ENCODE peak calls at places on chromosomes 12 and 14, in eight cellular contexts. One of them, this sample, is unnamed.

GRCh38 chr14:54220697-54221431 is 175.9 kb upstream of the CDKN3 start:
- DNase-seq in AG04450: no peak
- DNase-seq in keratinocyte: no peak
- DNase-seq in CD8-positive, alpha-beta T cell: no peak
- DNase-seq in pancreas: no peak
- DNase-seq in small intestine: no peak
- DNase-seq in transverse colon: no peak
- DNase-seq in HL-60: no peak
- DNase-seq in this sample: no peak

GRCh38 chr12:12086975-12087692 is 16.4 kb downstream of the BCL2L14 start:
- DNase-seq in small intestine: no peak
- DNase-seq in HL-60: no peak
- DNase-seq in pancreas: no peak
- DNase-seq in AG04450: no peak
- DNase-seq in transverse colon: no peak
- DNase-seq in CD8-positive, alpha-beta T cell: no peak
- DNase-seq in keratinocyte: no peak
- DNase-seq in this sample: no peak

GRCh38 chr14:90507428-90507827 is 110.6 kb downstream of the CALM1 start:
- DNase-seq in transverse colon: no peak
- DNase-seq in HL-60: no peak
- DNase-seq in small intestine: no peak
- DNase-seq in keratinocyte: no peak
- DNase-seq in AG04450: no peak
- DNase-seq in CD8-positive, alpha-beta T cell: no peak
- DNase-seq in pancreas: no peak
- DNase-seq in this sample: no peak

GRCh38 chr12:30969606-30970395 is 43.3 kb downstream of the TSPAN11 start:
- DNase-seq in AG04450: no peak
- DNase-seq in pancreas: no peak
- DNase-seq in HL-60: no peak
- DNase-seq in CD8-positive, alpha-beta T cell: no peak
- DNase-seq in keratinocyte: no peak
- DNase-seq in small intestine: no peak
- DNase-seq in transverse colon: no peak
- DNase-seq in this sample: no peak

GRCh38 chr12:30466093-30466492 is 229.6 kb downstream of the IPO8 start:
- DNase-seq in HL-60: no peak
- DNase-seq in transverse colon: no peak
- DNase-seq in CD8-positive, alpha-beta T cell: no peak
- DNase-seq in keratinocyte: no peak
- DNase-seq in pancreas: no peak
- DNase-seq in small intestine: no peak
- DNase-seq in AG04450: no peak
- DNase-seq in this sample: no peak

GRCh38 chr12:124866883-124867232 is 3.2 kb upstream of the SCARB1 start:
- DNase-seq in HL-60: no peak
- DNase-seq in AG04450: no peak
- DNase-seq in CD8-positive, alpha-beta T cell: no peak
- DNase-seq in pancreas: no peak
- DNase-seq in small intestine: no peak
- DNase-seq in transverse colon: no peak
- DNase-seq in keratinocyte: no peak
- DNase-seq in this sample: no peak

GRCh38 chr14:53043107-53043704 is 92.4 kb upstream of the FERMT2 start:
- DNase-seq in pancreas: no peak
- DNase-seq in keratinocyte: no peak
- DNase-seq in CD8-positive, alpha-beta T cell: no peak
- DNase-seq in AG04450: peak; percentile 73
- DNase-seq in transverse colon: no peak
- DNase-seq in small intestine: no peak
- DNase-seq in HL-60: no peak
- DNase-seq in this sample: no peak

GRCh38 chr12:132444957-132445883 is 44.7 kb upstream of the FBRSL1 start:
- DNase-seq in small intestine: peak; percentile 37
- DNase-seq in AG04450: no peak
- DNase-seq in keratinocyte: no peak
- DNase-seq in transverse colon: peak; percentile 60
- DNase-seq in HL-60: peak; percentile 94
- DNase-seq in CD8-positive, alpha-beta T cell: peak; percentile 66
- DNase-seq in pancreas: no peak
- DNase-seq in this sample: no peak

GRCh38 chr14:87156878-87157277 is 836.1 kb downstream of the GALC start:
- DNase-seq in small intestine: no peak
- DNase-seq in CD8-positive, alpha-beta T cell: no peak
- DNase-seq in AG04450: no peak
- DNase-seq in keratinocyte: no peak
- DNase-seq in transverse colon: no peak
- DNase-seq in HL-60: no peak
- DNase-seq in pancreas: no peak
- DNase-seq in this sample: no peak

GRCh38 chr14:104656014-104656714 is 33.3 kb upstream of the INF2 start:
- DNase-seq in small intestine: no peak
- DNase-seq in pancreas: no peak
- DNase-seq in keratinocyte: no peak
- DNase-seq in transverse colon: no peak
- DNase-seq in HL-60: no peak
- DNase-seq in CD8-positive, alpha-beta T cell: no peak
- DNase-seq in AG04450: no peak
- DNase-seq in this sample: no peak

GRCh38 chr14:32703246-32703645 is 235.4 kb upstream of the NPAS3 start:
- DNase-seq in CD8-positive, alpha-beta T cell: no peak
- DNase-seq in HL-60: no peak
- DNase-seq in transverse colon: no peak
- DNase-seq in AG04450: no peak
- DNase-seq in pancreas: no peak
- DNase-seq in keratinocyte: no peak
- DNase-seq in small intestine: no peak
- DNase-seq in this sample: peak; percentile 63

GRCh38 chr14:104150201-104151027 is 12.0 kb downstream of the KIF26A start:
- DNase-seq in keratinocyte: no peak
- DNase-seq in CD8-positive, alpha-beta T cell: no peak
- DNase-seq in small intestine: no peak
- DNase-seq in AG04450: no peak
- DNase-seq in pancreas: peak; percentile 54
- DNase-seq in transverse colon: no peak
- DNase-seq in HL-60: no peak
- DNase-seq in this sample: no peak

GRCh38 chr14:54771411-54772027 is 131.1 kb downstream of the GCH1 start:
- DNase-seq in pancreas: no peak
- DNase-seq in keratinocyte: no peak
- DNase-seq in AG04450: no peak
- DNase-seq in small intestine: no peak
- DNase-seq in CD8-positive, alpha-beta T cell: no peak
- DNase-seq in transverse colon: no peak
- DNase-seq in HL-60: no peak
- DNase-seq in this sample: no peak

GRCh38 chr14:76919811-76920571 is 93.8 kb downstream of the LRRC74A start:
- DNase-seq in AG04450: peak; percentile 59
- DNase-seq in small intestine: peak; percentile 37
- DNase-seq in keratinocyte: no peak
- DNase-seq in transverse colon: peak; percentile 35
- DNase-seq in CD8-positive, alpha-beta T cell: no peak
- DNase-seq in pancreas: peak; percentile 70
- DNase-seq in HL-60: no peak
- DNase-seq in this sample: no peak

GRCh38 chr14:56268653-56269052 is 150.4 kb downstream of the PELI2 start:
- DNase-seq in HL-60: no peak
- DNase-seq in small intestine: no peak
- DNase-seq in CD8-positive, alpha-beta T cell: no peak
- DNase-seq in AG04450: no peak
- DNase-seq in keratinocyte: no peak
- DNase-seq in pancreas: no peak
- DNase-seq in transverse colon: no peak
- DNase-seq in this sample: no peak

GRCh38 chr12:54688309-54689033 is 40.3 kb upstream of the DCD start:
- DNase-seq in keratinocyte: no peak
- DNase-seq in small intestine: no peak
- DNase-seq in pancreas: peak; percentile 9
- DNase-seq in transverse colon: no peak
- DNase-seq in AG04450: no peak
- DNase-seq in CD8-positive, alpha-beta T cell: no peak
- DNase-seq in HL-60: no peak
- DNase-seq in this sample: no peak

GRCh38 chr12:110337912-110338710 is 57.1 kb downstream of the ATP2A2 start:
- DNase-seq in pancreas: no peak
- DNase-seq in keratinocyte: no peak
- DNase-seq in AG04450: no peak
- DNase-seq in CD8-positive, alpha-beta T cell: no peak
- DNase-seq in small intestine: no peak
- DNase-seq in transverse colon: no peak
- DNase-seq in HL-60: no peak
- DNase-seq in this sample: peak; percentile 31

GRCh38 chr14:83520837-83521236 is 1987.2 kb upstream of the SEL1L start:
- DNase-seq in keratinocyte: no peak
- DNase-seq in HL-60: no peak
- DNase-seq in small intestine: no peak
- DNase-seq in CD8-positive, alpha-beta T cell: no peak
- DNase-seq in pancreas: no peak
- DNase-seq in AG04450: peak; percentile 32
- DNase-seq in transverse colon: no peak
- DNase-seq in this sample: no peak

GRCh38 chr12:58378038-58378437 is 436.7 kb downstream of the ATP23 start:
- DNase-seq in AG04450: no peak
- DNase-seq in transverse colon: no peak
- DNase-seq in pancreas: no peak
- DNase-seq in CD8-positive, alpha-beta T cell: no peak
- DNase-seq in keratinocyte: no peak
- DNase-seq in small intestine: no peak
- DNase-seq in HL-60: no peak
- DNase-seq in this sample: no peak

GRCh38 chr12:109731231-109731731 is 17.7 kb downstream of the FAM222A start:
- DNase-seq in HL-60: no peak
- DNase-seq in pancreas: no peak
- DNase-seq in AG04450: no peak
- DNase-seq in CD8-positive, alpha-beta T cell: no peak
- DNase-seq in transverse colon: no peak
- DNase-seq in keratinocyte: no peak
- DNase-seq in small intestine: no peak
- DNase-seq in this sample: no peak

GRCh38 chr12:52969828-52970569 is 21.1 kb downstream of the KRT18 start:
- DNase-seq in CD8-positive, alpha-beta T cell: no peak
- DNase-seq in small intestine: peak; percentile 97
- DNase-seq in pancreas: peak; percentile 92
- DNase-seq in transverse colon: peak; percentile 85
- DNase-seq in keratinocyte: no peak
- DNase-seq in HL-60: no peak
- DNase-seq in AG04450: no peak
- DNase-seq in this sample: no peak

GRCh38 chr12:41521872-41522379 is 333.8 kb downstream of the PDZRN4 start:
- DNase-seq in small intestine: peak; percentile 8
- DNase-seq in AG04450: peak; percentile 84
- DNase-seq in pancreas: no peak
- DNase-seq in keratinocyte: peak; percentile 69
- DNase-seq in HL-60: no peak
- DNase-seq in CD8-positive, alpha-beta T cell: no peak
- DNase-seq in transverse colon: no peak
- DNase-seq in this sample: no peak

DNA sequence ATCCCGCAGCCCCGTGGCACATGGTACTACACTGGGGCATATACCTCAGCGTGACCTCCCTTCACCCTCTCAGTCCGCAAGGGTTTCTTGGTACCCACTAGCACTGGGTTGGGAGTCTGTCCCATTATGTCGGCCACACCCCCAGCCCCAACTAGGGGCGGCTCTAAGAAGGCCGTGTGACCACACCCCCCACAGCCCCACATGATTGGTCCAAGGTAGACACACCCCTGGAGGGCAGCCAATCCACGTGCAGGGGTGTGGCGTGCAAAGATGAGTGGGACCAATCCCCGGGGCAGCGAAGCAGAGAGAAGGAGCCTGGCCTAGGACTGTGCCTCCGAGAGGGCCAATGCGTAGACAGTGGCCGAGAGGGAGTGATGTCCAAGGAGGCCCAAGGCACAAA is 34.6 kb upstream of the BEGAIN start:
- DNase-seq in small intestine: no peak
- DNase-seq in AG04450: no peak
- DNase-seq in HL-60: no peak
- DNase-seq in keratinocyte: no peak
- DNase-seq in transverse colon: peak; percentile 8
- DNase-seq in pancreas: no peak
- DNase-seq in CD8-positive, alpha-beta T cell: no peak
- DNase-seq in this sample: no peak
- H3K27me3 ChIP-seq in small intestine: no peaks in the 10 kb centered on the region
- H3K27me3 ChIP-seq in AG04450: peaks cover 62% of the 10 kb centered on the region
- H3K27me3 ChIP-seq in HL-60: no peaks in the 10 kb centered on the region
- H3K27me3 ChIP-seq in keratinocyte: peaks cover 23% of the 10 kb centered on the region
- H3K27me3 ChIP-seq in transverse colon: peaks cover 16% of the 10 kb centered on the region
- H3K27me3 ChIP-seq in pancreas: no peaks in the 10 kb centered on the region
- H3K27me3 ChIP-seq in CD8-positive, alpha-beta T cell: no peaks in the 10 kb centered on the region
- H3K27me3 ChIP-seq in this sample: no peaks in the 10 kb centered on the region

GRCh38 chr12:89379100-89379838 is 27.0 kb upstream of the DUSP6 start:
- DNase-seq in pancreas: no peak
- DNase-seq in transverse colon: no peak
- DNase-seq in keratinocyte: no peak
- DNase-seq in CD8-positive, alpha-beta T cell: no peak
- DNase-seq in HL-60: no peak
- DNase-seq in AG04450: no peak
- DNase-seq in small intestine: peak; percentile 53
- DNase-seq in this sample: no peak
- H3K4me3 ChIP-seq in pancreas: no peak overlapping the region
- H3K4me3 ChIP-seq in transverse colon: no peak overlapping the region
- H3K4me3 ChIP-seq in keratinocyte: no peak overlapping the region
- H3K4me3 ChIP-seq in CD8-positive, alpha-beta T cell: no peak overlapping the region
- H3K4me3 ChIP-seq in HL-60: no peak overlapping the region
- H3K4me3 ChIP-seq in AG04450: no peak overlapping the region
- H3K4me3 ChIP-seq in small intestine: no peak overlapping the region
- H3K4me3 ChIP-seq in this sample: no peak overlapping the region

GRCh38 chr14:61403411-61403810 is 82.0 kb downstream of the PRKCH start:
- DNase-seq in pancreas: no peak
- DNase-seq in HL-60: no peak
- DNase-seq in AG04450: no peak
- DNase-seq in transverse colon: no peak
- DNase-seq in CD8-positive, alpha-beta T cell: no peak
- DNase-seq in keratinocyte: no peak
- DNase-seq in small intestine: peak; percentile 40
- DNase-seq in this sample: no peak
- H3K27me3 ChIP-seq in pancreas: no peaks in the 10 kb centered on the region
- H3K27me3 ChIP-seq in HL-60: peaks cover 3% of the 10 kb centered on the region
- H3K27me3 ChIP-seq in AG04450: peaks cover 17% of the 10 kb centered on the region
- H3K27me3 ChIP-seq in transverse colon: no peaks in the 10 kb centered on the region
- H3K27me3 ChIP-seq in CD8-positive, alpha-beta T cell: no peaks in the 10 kb centered on the region
- H3K27me3 ChIP-seq in keratinocyte: no peaks in the 10 kb centered on the region
- H3K27me3 ChIP-seq in small intestine: no peaks in the 10 kb centered on the region
- H3K27me3 ChIP-seq in this sample: no peaks in the 10 kb centered on the region

DNA sequence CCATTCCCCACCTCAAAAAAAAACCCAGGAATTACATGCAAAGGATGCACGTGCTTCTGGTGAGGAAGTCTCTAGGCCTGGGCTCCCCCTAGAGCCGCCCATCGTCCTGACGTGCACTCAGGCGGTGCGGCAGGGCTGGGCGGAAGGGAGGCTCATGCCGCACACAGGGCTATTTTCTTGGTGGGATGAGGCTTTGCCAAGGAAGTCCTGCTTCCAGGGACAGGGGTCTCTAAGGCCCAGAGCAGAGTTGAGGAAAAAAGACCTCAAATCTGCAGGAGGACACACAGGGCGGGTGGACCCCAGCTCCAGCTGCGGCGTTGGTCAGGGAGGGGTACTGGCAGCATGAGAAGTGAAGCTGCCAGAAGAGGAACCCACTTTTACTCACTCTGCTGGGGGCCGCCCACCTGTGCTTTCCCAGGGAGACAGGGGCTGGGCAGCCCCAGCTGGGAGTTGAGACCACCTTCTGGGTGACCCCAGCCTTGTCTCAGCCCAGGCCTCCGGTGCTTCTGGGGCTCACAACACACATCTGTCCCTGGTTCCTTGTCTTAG is 4.2 kb downstream of the RHOF start:
- DNase-seq in pancreas: no peak
- DNase-seq in small intestine: no peak
- DNase-seq in AG04450: no peak
- DNase-seq in transverse colon: peak; percentile 59
- DNase-seq in keratinocyte: no peak
- DNase-seq in CD8-positive, alpha-beta T cell: no peak
- DNase-seq in HL-60: peak; percentile 75
- DNase-seq in this sample: no peak
- H3K4me3 ChIP-seq in pancreas: no peak overlapping the region
- H3K4me3 ChIP-seq in small intestine: no peak overlapping the region
- H3K4me3 ChIP-seq in AG04450: no peak overlapping the region
- H3K4me3 ChIP-seq in transverse colon: peak overlapping the region; percentile 15
- H3K4me3 ChIP-seq in keratinocyte: no peak overlapping the region
- H3K4me3 ChIP-seq in CD8-positive, alpha-beta T cell: peak overlapping the region; percentile 62
- H3K4me3 ChIP-seq in HL-60: peak overlapping the region; percentile 1
- H3K4me3 ChIP-seq in this sample: no peak overlapping the region

This sample was measured in ascending aorta.